ENCODE peak calls at places on chromosome 7, in ten cellular contexts. T is breast epithelium, Q is uterus, D is HFF-Myc, S is cardiac fibroblast, B is fibroblast of lung, Y is lower lobe of right lung, F is upper lobe of right lung, A is heart left ventricle, G is tibial artery. L is an unnamed sample.

GRCh38 chr7:17406756-17407155 is 108.3 kb downstream of the AHR start:
- DNase-seq in D (no peak), Q (no peak), B (peak; percentile 42), Y (no peak), F (no peak), S (peak; percentile 73), G (no peak), T (no peak), A (no peak), L (no peak)

GRCh38 chr7:65001291-65001814 is 5.1 kb downstream of the ERV3-1 start:
- DNase-seq in T (no peak), D (no peak), A (no peak), Y (no peak), S (no peak), G (no peak), B (peak; percentile 67), F (no peak), Q (no peak), L (no peak)

GRCh38 chr7:45609180-45609579 is 35.0 kb downstream of the ADCY1 start:
- DNase-seq in D (no peak), S (no peak), G (no peak), T (peak; percentile 31), F (no peak), Y (no peak), B (no peak), A (no peak), Q (no peak), L (no peak)

GRCh38 chr7:46115410-46115809 is 194.3 kb upstream of the IGFBP3 start:
- DNase-seq in B (no peak), Y (no peak), T (no peak), S (peak; percentile 20), F (no peak), D (no peak), Q (no peak), G (no peak), A (no peak), L (no peak)

GRCh38 chr7:26515462-26515861 is 223.8 kb downstream of the SNX10 start:
- DNase-seq in D (no peak), F (no peak), A (no peak), Y (no peak), G (no peak), T (no peak), B (no peak), S (no peak), Q (peak; percentile 21), L (no peak)

GRCh38 chr7:157564518-157565177 is 227.8 kb downstream of the DNAJB6 start:
- DNase-seq in D (no peak), F (no peak), A (peak; percentile 13), S (peak; percentile 6), B (peak; percentile 98), G (no peak), Y (no peak), Q (no peak), T (no peak), L (no peak)

GRCh38 chr7:66047426-66047825 is 28.2 kb upstream of the ASL start:
- DNase-seq in Q (no peak), T (no peak), F (no peak), B (peak; percentile 97), D (peak; percentile 64), S (peak; percentile 98), A (no peak), G (no peak), Y (no peak), L (peak; percentile 91)

GRCh38 chr7:100157334-100158228 is 942 bp downstream of the TRAPPC14 start:
- DNase-seq in Q (peak; percentile 47), B (peak; percentile 48), S (peak; percentile 78), T (no peak), A (no peak), D (no peak), F (no peak), G (peak; percentile 51), Y (peak; percentile 67), L (no peak)

GRCh38 chr7:33841658-33842057 is 63.7 kb upstream of the BMPER start:
- DNase-seq in A (no peak), T (no peak), D (no peak), Y (no peak), F (no peak), S (peak; percentile 59), Q (no peak), B (no peak), G (peak; percentile 55), L (no peak)

GRCh38 chr7:35729061-35729783 is 34.3 kb upstream of the HERPUD2 start:
- DNase-seq in S (no peak), G (no peak), B (no peak), Y (no peak), F (no peak), T (no peak), Q (no peak), D (no peak), A (no peak), L (no peak)

GRCh38 chr7:159091480-159092475 is 52.9 kb downstream of the VIPR2 start:
- DNase-seq in F (peak; percentile 60), B (no peak), Q (no peak), G (no peak), S (no peak), Y (no peak), D (no peak), T (peak; percentile 17), A (peak; percentile 32), L (no peak)

GRCh38 chr7:39333701-39334100 is 232.5 kb upstream of the YAE1 start:
- DNase-seq in A (no peak), G (no peak), Y (no peak), F (no peak), Q (no peak), T (no peak), B (no peak), D (no peak), S (no peak), L (no peak)

GRCh38 chr7:143910473-143911248 is 8.7 kb upstream of the TCAF1 start:
- DNase-seq in G (no peak), S (peak; percentile 27), F (no peak), Y (no peak), A (no peak), T (no peak), B (no peak), D (no peak), Q (no peak), L (no peak)

GRCh38 chr7:143909863-143910262 is 7.9 kb upstream of the TCAF1 start:
- DNase-seq in Q (peak; percentile 60), D (no peak), S (no peak), A (no peak), G (no peak), B (no peak), T (no peak), Y (no peak), F (no peak), L (no peak)

GRCh38 chr7:143913945-143914615 is 12.1 kb upstream of the TCAF1 start:
- DNase-seq in A (no peak), B (no peak), G (no peak), T (no peak), Y (no peak), S (no peak), Q (no peak), F (no peak), D (no peak), L (no peak)

DNA sequence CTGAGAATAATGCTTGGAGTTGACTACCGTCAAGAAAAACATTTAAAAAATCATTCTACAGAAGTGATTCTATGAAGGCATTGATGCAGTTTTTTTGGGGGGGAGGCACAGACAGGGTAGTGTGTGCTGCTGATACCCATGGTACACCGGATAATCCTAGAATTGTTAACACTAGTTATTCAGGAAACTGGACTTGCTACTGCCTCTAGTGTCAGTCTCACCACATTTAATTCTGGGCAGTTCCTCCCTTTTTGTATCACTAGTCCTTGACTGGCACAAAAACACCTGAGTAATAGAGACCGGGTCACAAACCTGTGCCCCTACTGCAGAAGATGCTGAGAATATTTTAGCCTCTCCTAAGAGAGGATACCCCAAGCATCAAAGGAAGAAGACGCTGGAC is 13.0 kb upstream of the TCAF1 start:
- DNase-seq in Q (no peak), B (no peak), G (no peak), Y (no peak), T (no peak), S (no peak), F (no peak), D (no peak), A (no peak), L (no peak)
- TF ChIP-seq CTCF in Q (no peak), B (no peak), G (no peak), Y (no peak), T (no peak), S (peak; percentile 7), F (no peak), D (no peak), A (no peak), L (no peak)

DNA sequence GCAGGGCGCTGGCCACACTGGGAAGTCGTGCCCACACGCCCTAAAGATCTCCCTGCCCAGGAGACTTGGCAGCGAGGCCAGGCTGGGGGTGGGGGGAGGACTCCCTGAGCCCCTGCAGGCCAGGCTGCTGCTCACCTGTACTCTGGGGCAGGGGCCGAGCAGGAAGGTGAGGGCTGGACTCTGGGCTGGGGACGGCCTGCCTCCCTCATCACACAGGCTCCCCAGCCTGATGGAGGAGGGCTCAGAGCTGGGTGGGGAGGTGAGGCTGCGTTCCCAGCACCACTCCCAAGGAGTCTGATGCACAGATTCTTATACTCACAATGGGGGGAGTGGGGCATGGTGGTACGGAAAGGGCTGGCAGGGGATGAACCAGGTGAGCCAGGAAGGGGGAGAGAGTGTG is 71.2 kb downstream of the ELFN1 start:
- DNase-seq in D (no peak), G (no peak), Y (no peak), B (no peak), T (no peak), Q (no peak), A (no peak), F (no peak), S (no peak), L (no peak)
- H3K4me3 ChIP-seq in D (no peak overlapping the region), G (no peak overlapping the region), Y (no peak overlapping the region), B (no peak overlapping the region), T (no peak overlapping the region), Q (no peak overlapping the region), A (no peak overlapping the region), F (no peak overlapping the region), S (no peak overlapping the region), L (no peak overlapping the region)

GRCh38 chr7:98250789-98251188 is 1.2 kb downstream of the TECPR1 start:
- DNase-seq in Q (no peak), A (no peak), S (no peak), F (no peak), Y (no peak), D (no peak), T (no peak), G (no peak), B (no peak), L (no peak)
- TF ChIP-seq CTCF in Q (no peak), A (no peak), S (no peak), F (no peak), Y (no peak), D (no peak), T (no peak), G (no peak), B (no peak), L (no peak)

DNA sequence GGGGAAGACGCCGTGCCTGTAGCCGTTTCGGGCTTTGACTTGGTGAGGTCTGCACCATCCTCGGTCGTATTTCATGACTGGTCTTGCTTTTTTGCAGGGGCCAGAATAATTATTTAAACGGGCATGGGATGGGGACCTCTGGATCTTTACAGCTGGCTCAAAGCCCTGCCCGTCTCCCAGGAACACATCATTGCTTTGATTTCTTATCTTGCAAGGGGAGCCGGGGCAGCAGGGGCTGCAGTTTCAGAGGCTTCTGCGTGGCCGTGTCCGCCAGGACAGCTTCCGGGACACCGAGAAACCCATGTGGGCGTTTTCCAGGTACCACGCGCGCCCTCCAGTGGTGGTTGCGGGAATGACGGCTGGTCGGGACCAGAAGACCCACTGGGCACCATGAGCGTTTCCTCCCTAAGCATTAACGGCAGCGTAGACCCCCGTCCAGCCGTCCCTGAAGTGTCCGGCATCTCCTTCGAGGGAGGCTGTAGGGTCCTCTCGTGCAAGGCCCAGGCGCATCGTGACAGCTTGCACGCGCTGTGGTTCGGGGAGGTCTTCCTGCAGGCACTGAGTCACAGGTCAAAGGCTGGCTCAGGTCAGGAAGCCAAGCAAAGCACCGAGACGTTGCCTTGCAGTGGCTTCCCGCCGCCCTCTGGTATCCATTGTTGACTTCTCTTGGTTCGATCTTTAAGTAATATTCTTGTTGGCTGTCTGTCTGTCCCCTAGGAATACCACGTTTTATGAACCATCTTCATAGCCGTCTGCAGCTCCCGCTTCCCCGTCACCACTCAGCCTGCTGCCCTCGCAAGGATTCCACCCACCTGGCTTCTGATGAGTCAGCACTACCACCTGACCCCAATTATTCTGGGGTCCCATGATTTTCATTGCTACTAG is 16.2 kb upstream of the ZFAND2A start:
- DNase-seq in A (peak; percentile 92), F (peak; percentile 93), Y (peak; percentile 88), S (peak; percentile 78), B (peak; percentile 53), G (peak; percentile 76), Q (peak; percentile 71), D (no peak), T (peak; percentile 85), L (no peak)
- H3K4me3 ChIP-seq in A (peak overlapping the region; percentile 39), F (peak overlapping the region; percentile 23), Y (peak overlapping the region; percentile 25), S (no peak overlapping the region), B (no peak overlapping the region), G (peak overlapping the region; percentile 18), Q (no peak overlapping the region), D (no peak overlapping the region), T (peak overlapping the region; percentile 21), L (no peak overlapping the region)